ENCODE peak calls at places on chromosomes 4 and X, in six cellular contexts. I is Right ventricle myocardium superior; X is stimulated activated naive B cell treated with anti-CD40 and anti-IgM and Interleukin-4, amounts not matched to agents 10 μg/mL and 1 μg/mL and 100 μg/mL, for 72 hours; O is left cardiac atrium; Q is amniotic stem cell; J is dermis blood vessel endothelial cell. F is an unnamed sample.

GRCh38 chrX:28042260-28042659 is 61.0 kb upstream of the DCAF8L1 start:
- DNase-seq in J (no peak), I (no peak), Q (no peak), X (no peak), O (no peak), F (no peak)

GRCh38 chr4:184310171-184310567 is 92.5 kb upstream of the ENPP6 start:
- DNase-seq in X (no peak), I (no peak), O (no peak), J (peak), Q (no peak), F (peak)

GRCh38 chrX:149473092-149473491 is 32.0 kb downstream of the IDS start:
- DNase-seq in O (no peak), J (no peak), I (no peak), Q (no peak), X (no peak), F (no peak)

GRCh38 chrX:71540801-71541545 is 8.1 kb downstream of the OGT start:
- DNase-seq in J (peak), X (peak), O (no peak), I (no peak), Q (no peak), F (no peak)

GRCh38 chr4:101678180-101678579 is 112.3 kb upstream of the BANK1 start:
- DNase-seq in O (no peak), J (no peak), I (no peak), X (no peak), Q (no peak), F (no peak)

GRCh38 chr4:2259541-2260267 is 2.2 kb downstream of the MXD4 start:
- DNase-seq in O (peak), J (no peak), Q (no peak), I (peak), X (no peak), F (peak)

GRCh38 chrX:110847334-110847733 is 51.7 kb upstream of the CHRDL1 start:
- DNase-seq in X (no peak), I (no peak), O (no peak), Q (peak), J (peak), F (peak)

GRCh38 chr4:89110986-89111832 is at the start of gene TIGD2:
- DNase-seq in J (peak), O (peak), Q (peak), X (peak), I (peak), F (peak)

GRCh38 chr4:86481429-86481828 is 112.7 kb upstream of the PTPN13 start:
- DNase-seq in O (no peak), J (no peak), I (no peak), X (no peak), Q (no peak), F (no peak)

GRCh38 chrX:15416133-15416993 is 32.1 kb upstream of the VEGFD start:
- DNase-seq in Q (no peak), X (no peak), I (no peak), O (no peak), J (no peak), F (no peak)

GRCh38 chr4:85968945-85969830 is 390.7 kb downstream of the MAPK10 start:
- DNase-seq in X (no peak), J (peak), Q (peak), O (no peak), I (no peak), F (peak)

GRCh38 chr4:79198886-79199591 is 126.8 kb downstream of the NAA11 start:
- DNase-seq in X (no peak), O (no peak), Q (no peak), I (no peak), J (no peak), F (no peak)

GRCh38 chr4:185817403-185817818 is 5.4 kb upstream of the SORBS2 start:
- DNase-seq in I (peak), O (no peak), X (no peak), J (peak), Q (no peak), F (peak)

GRCh38 chrX:41922694-41923171 is 621 bp downstream of the CASK start:
- DNase-seq in O (peak), X (peak), Q (no peak), J (peak), I (peak), F (peak)

GRCh38 chr4:115945026-115945425 is 831.6 kb upstream of the NDST4 start:
- DNase-seq in I (no peak), J (no peak), X (no peak), O (no peak), Q (no peak), F (no peak)

GRCh38 chrX:48918303-48918643 is 551 bp downstream of the PIM2 start:
- DNase-seq in O (no peak), J (no peak), Q (no peak), X (no peak), I (no peak), F (no peak)

GRCh38 chrX:67545772-67546495 is 2.1 kb downstream of the AR start:
- DNase-seq in Q (no peak), J (peak), O (peak), I (peak), X (no peak), F (no peak)

GRCh38 chrX:49167740-49168108 is 4.0 kb upstream of the PLP2 start:
- DNase-seq in J (no peak), O (no peak), I (no peak), Q (no peak), X (no peak), F (no peak)

GRCh38 chr4:27429260-27429970 is 568.8 kb downstream of the STIM2 start:
- DNase-seq in J (no peak), X (no peak), I (no peak), Q (no peak), O (no peak), F (no peak)

GRCh38 chr4:148259841-148260240 is 182.4 kb downstream of the NR3C2 start:
- DNase-seq in J (no peak), O (no peak), I (no peak), Q (no peak), X (no peak), F (no peak)

GRCh38 chr4:112604590-112604989 is 32.1 kb downstream of the ZGRF1 start:
- DNase-seq in I (no peak), J (peak), X (peak), O (no peak), Q (peak), F (peak)

GRCh38 chr4:87078987-87079469 is 141.4 kb downstream of the KLHL8 start:
- DNase-seq in Q (no peak), I (peak), J (peak), X (no peak), O (peak), F (no peak)

GRCh38 chr4:142645478-142646108 is 200.5 kb downstream of the INPP4B start:
- DNase-seq in Q (no peak), J (peak), O (no peak), X (no peak), I (no peak), F (no peak)

GRCh38 chrX:1072637-1073377 is 139.6 kb downstream of the CRLF2 start:
- DNase-seq in I (no peak), Q (no peak), J (no peak), O (no peak), X (no peak), F (no peak)

GRCh38 chr4:26763649-26764048 is 97.0 kb upstream of the STIM2 start:
- DNase-seq in O (no peak), J (no peak), I (no peak), Q (no peak), X (no peak), F (no peak)

GRCh38 chr4:107548211-107548905 is 171.7 kb downstream of the PAPSS1 start:
- DNase-seq in Q (no peak), J (peak), O (no peak), X (no peak), I (no peak), F (no peak)

GRCh38 chr4:143362392-143363046 is 25.8 kb downstream of the GAB1 start:
- DNase-seq in O (no peak), I (no peak), X (no peak), Q (no peak), J (no peak), F (no peak)

F was measured in mucosa of descending colon.